ENCODE peak calls at places on chromosomes 5 and 9, in seven cellular contexts. K is tibial artery, A is endodermal cell, U is OCI-LY7, X is upper lobe of right lung, O is breast epithelium, Y is PC-9. V is an unnamed sample.

GRCh38 chr9:76246680-76247079 is 147.5 kb downstream of the RFK start:
- DNase-seq in K (no peak), A (no peak), U (no peak), X (no peak), O (no peak), Y (no peak), V (no peak)

GRCh38 chr9:35161713-35162604 is at the start of gene UNC13B:
- DNase-seq in K (peak; percentile 96), A (peak; percentile 98), U (peak; percentile 93), X (peak; percentile 97), O (peak; percentile 91), Y (peak; percentile 17), V (peak; percentile 59)

GRCh38 chr9:101397746-101398334 is 578 bp downstream of the MRPL50 start:
- DNase-seq in K (no peak), A (no peak), U (no peak), X (no peak), O (no peak), Y (no peak), V (no peak)

GRCh38 chr9:92740446-92740961 is 24.1 kb downstream of the BICD2 start:
- DNase-seq in K (peak; percentile 19), A (peak; percentile 32), U (no peak), X (peak; percentile 52), O (no peak), Y (no peak), V (no peak)

GRCh38 chr9:103003689-103004088 is 8.6 kb downstream of the CYLC2 start:
- DNase-seq in K (no peak), A (no peak), U (no peak), X (no peak), O (no peak), Y (no peak), V (no peak)

GRCh38 chr5:68086857-68087256 is 128.7 kb upstream of the PIK3R1 start:
- DNase-seq in K (peak; percentile 69), A (no peak), U (no peak), X (no peak), O (no peak), Y (no peak), V (no peak)

GRCh38 chr5:96084874-96085545 is 123.4 kb upstream of the ELL2 start:
- DNase-seq in K (no peak), A (no peak), U (no peak), X (no peak), O (no peak), Y (no peak), V (no peak)

GRCh38 chr9:99560561-99560960 is 261.1 kb upstream of the NR4A3 start:
- DNase-seq in K (no peak), A (no peak), U (no peak), X (no peak), O (no peak), Y (no peak), V (no peak)

GRCh38 chr5:141351591-141351990 is 1.7 kb downstream of the PCDHGB1 start:
- DNase-seq in K (no peak), A (no peak), U (no peak), X (no peak), O (no peak), Y (no peak), V (no peak)

GRCh38 chr9:132637351-132637750 is 32.4 kb downstream of the DDX31 start:
- DNase-seq in K (no peak), A (no peak), U (no peak), X (no peak), O (no peak), Y (no peak), V (no peak)

GRCh38 chr5:149904293-149904886 is 40.2 kb downstream of the PDE6A start:
- DNase-seq in K (no peak), A (no peak), U (no peak), X (no peak), O (no peak), Y (no peak), V (no peak)

GRCh38 chr9:32581512-32582143 is 8.7 kb upstream of the NDUFB6 start:
- DNase-seq in K (no peak), A (peak; percentile 77), U (peak; percentile 85), X (no peak), O (no peak), Y (peak; percentile 20), V (peak; percentile 3)

GRCh38 chr5:56190500-56190899 is 42.6 kb downstream of the ANKRD55 start:
- DNase-seq in K (peak; percentile 60), A (no peak), U (no peak), X (no peak), O (peak; percentile 23), Y (no peak), V (peak; percentile 40)

GRCh38 chr9:88258587-88258986 is 120.3 kb upstream of the SPATA31C2 start:
- DNase-seq in K (peak; percentile 24), A (no peak), U (no peak), X (no peak), O (peak; percentile 50), Y (no peak), V (no peak)

GRCh38 chr9:37984672-37985611 is 81.0 kb upstream of the SLC25A51 start:
- DNase-seq in K (no peak), A (no peak), U (no peak), X (peak; percentile 56), O (no peak), Y (no peak), V (no peak)

GRCh38 chr9:137788561-137789294 is 88.9 kb upstream of the CACNA1B start:
- DNase-seq in K (no peak), A (no peak), U (no peak), X (peak; percentile 68), O (no peak), Y (no peak), V (no peak)

GRCh38 chr5:65695162-65695755 is 26.6 kb downstream of the SGTB start:
- DNase-seq in K (no peak), A (no peak), U (peak; percentile 8), X (no peak), O (no peak), Y (no peak), V (no peak)

GRCh38 chr5:17157294-17157693 is 60.1 kb upstream of the BASP1 start:
- DNase-seq in K (no peak), A (no peak), U (no peak), X (no peak), O (no peak), Y (no peak), V (no peak)

GRCh38 chr9:117916291-117916690 is 212.1 kb downstream of the TLR4 start:
- DNase-seq in K (no peak), A (no peak), U (no peak), X (no peak), O (no peak), Y (no peak), V (no peak)

GRCh38 chr5:32388429-32389111 is 56.0 kb downstream of the ZFR start:
- DNase-seq in K (no peak), A (no peak), U (no peak), X (no peak), O (no peak), Y (no peak), V (no peak)

GRCh38 chr5:72209515-72210115 is 102.3 kb downstream of the MAP1B start:
- DNase-seq in K (no peak), A (peak; percentile 61), U (no peak), X (no peak), O (peak; percentile 26), Y (no peak), V (no peak)

GRCh38 chr5:83222906-83223305 is 145.6 kb downstream of the XRCC4 start:
- DNase-seq in K (no peak), A (no peak), U (no peak), X (no peak), O (no peak), Y (no peak), V (no peak)

GRCh38 chr5:22892441-22892840 is 39.3 kb upstream of the CDH12 start:
- DNase-seq in K (no peak), A (no peak), U (no peak), X (no peak), O (no peak), Y (no peak), V (no peak)

GRCh38 chr9:125750656-125751035 is 3.5 kb downstream of the PBX3 start:
- DNase-seq in K (no peak), A (no peak), U (no peak), X (no peak), O (no peak), Y (no peak), V (no peak)

GRCh38 chr5:78405820-78406750 is 45.7 kb downstream of the SCAMP1 start:
- DNase-seq in K (no peak), A (no peak), U (no peak), X (no peak), O (no peak), Y (no peak), V (no peak)

GRCh38 chr5:74370168-74370567 is 270.4 kb downstream of the ENC1 start:
- DNase-seq in K (peak; percentile 51), A (no peak), U (no peak), X (no peak), O (peak; percentile 66), Y (no peak), V (no peak)

GRCh38 chr9:121345070-121345469 is 25.0 kb downstream of the STOM start:
- DNase-seq in K (no peak), A (no peak), U (no peak), X (no peak), O (no peak), Y (no peak), V (no peak)

GRCh38 chr9:34211395-34211794 is 32.6 kb downstream of the UBAP1 start:
- DNase-seq in K (no peak), A (no peak), U (no peak), X (no peak), O (no peak), Y (no peak), V (no peak)

GRCh38 chr9:3992924-3993323 is 306.9 kb downstream of the GLIS3 start:
- DNase-seq in K (no peak), A (no peak), U (no peak), X (no peak), O (no peak), Y (no peak), V (no peak)

GRCh38 chr5:139392678-139393496 is 2.0 kb downstream of the PROB1 start:
- DNase-seq in K (no peak), A (peak; percentile 96), U (peak; percentile 94), X (peak; percentile 84), O (no peak), Y (peak; percentile 52), V (peak; percentile 64)
- H3K27ac ChIP-seq in K (no peak overlapping the region), A (no peak overlapping the region), U (peak overlapping the region; percentile 90), X (no peak overlapping the region), O (peak overlapping the region; percentile 45), Y (no peak overlapping the region), V (no peak overlapping the region)

GRCh38 chr9:111548623-111549022 is 23.6 kb downstream of the ZNF483 start:
- DNase-seq in K (no peak), A (no peak), U (no peak), X (no peak), O (no peak), Y (no peak), V (no peak)
- H3K9me3 ChIP-seq in K (peaks cover 69% of the 10 kb centered on the region), A (peaks cover 92% of the 10 kb centered on the region), U (peaks cover 16% of the 10 kb centered on the region), X (peaks cover 93% of the 10 kb centered on the region), O (peaks cover 79% of the 10 kb centered on the region), Y (peaks cover 55% of the 10 kb centered on the region), V (peaks cover 84% of the 10 kb centered on the region)

GRCh38 chr9:70481471-70481870 is 67.0 kb upstream of the KLF9 start:
- DNase-seq in K (no peak), A (no peak), U (no peak), X (no peak), O (no peak), Y (no peak), V (no peak)
- H3K27ac ChIP-seq in K (peak overlapping the region; percentile 93), A (no peak overlapping the region), U (no peak overlapping the region), X (peak overlapping the region; percentile 97), O (peak overlapping the region; percentile 98), Y (no peak overlapping the region), V (no peak overlapping the region)

DNA sequence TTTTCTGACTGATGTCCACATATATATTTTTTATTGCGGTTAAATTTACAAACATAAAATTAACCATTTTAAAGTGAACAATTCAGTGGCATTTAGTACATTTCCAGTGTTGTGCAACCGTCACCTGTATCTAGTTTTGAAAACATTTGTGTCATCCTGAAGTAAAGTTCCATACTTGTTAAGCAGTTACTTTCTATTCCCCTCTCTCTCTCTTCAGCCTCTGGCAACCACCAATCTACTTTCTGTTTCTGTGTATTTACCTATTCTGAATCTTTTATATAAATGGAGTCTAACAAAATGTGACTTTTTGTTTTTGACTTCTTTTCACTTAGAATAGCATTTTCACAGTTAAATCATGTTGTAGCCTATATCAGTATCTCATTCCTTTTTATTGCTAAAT is 480.1 kb upstream of the SMARCA2 start:
- DNase-seq in K (no peak), A (no peak), U (no peak), X (no peak), O (no peak), Y (no peak), V (no peak)
- H3K9me3 ChIP-seq in K (no peaks in the 10 kb centered on the region), A (no peaks in the 10 kb centered on the region), U (no peaks in the 10 kb centered on the region), X (no peaks in the 10 kb centered on the region), O (no peaks in the 10 kb centered on the region), Y (no peaks in the 10 kb centered on the region), V (no peaks in the 10 kb centered on the region)

V was measured in CD4-positive, alpha-beta T cell.